ENCODE peak calls at places on chromosomes 5 and 9, in six cellular contexts. B is esophagus squamous epithelium, L is breast epithelium, H is ovary, P is Peyer's patch, S is iPS DF 6.9. R is an unnamed sample. For H3K9me3, the result is how much of the 10 kb centered on the place peaks cover.

GRCh38 chr5:64147849-64148441 is 17.7 kb upstream of the RNF180 start:
- DNase-seq in B (no peak), L (peak), H (peak), P (peak), S (peak), R (peak)

GRCh38 chr5:137137013-137137632 is 362.0 kb downstream of the SPOCK1 start:
- DNase-seq in B (no peak), L (no peak), H (no peak), P (no peak), S (no peak), R (no peak)

GRCh38 chr5:55577353-55578060 is 42.7 kb upstream of the PLPP1 start:
- DNase-seq in B (no peak), L (no peak), H (peak), P (no peak), S (no peak), R (no peak)

GRCh38 chr5:57715296-57715695 is 232.7 kb upstream of the ACTBL2 start:
- DNase-seq in B (no peak), L (no peak), H (no peak), P (no peak), S (no peak), R (no peak)

GRCh38 chr5:53934126-53934856 is 373.9 kb downstream of the NDUFS4 start:
- DNase-seq in B (no peak), L (no peak), H (no peak), P (no peak), S (no peak), R (no peak)

GRCh38 chr9:35161713-35162604 is at the start of gene UNC13B:
- DNase-seq in B (peak), L (peak), H (peak), P (peak), S (peak), R (peak)

GRCh38 chr9:132244582-132245455 is 83.0 kb downstream of the NTNG2 start:
- DNase-seq in B (no peak), L (no peak), H (peak), P (no peak), S (no peak), R (peak)

GRCh38 chr5:147483197-147483790 is 26.6 kb downstream of the DPYSL3 start:
- DNase-seq in B (no peak), L (no peak), H (no peak), P (no peak), S (no peak), R (no peak)

GRCh38 chr5:6443326-6443725 is 5.3 kb upstream of the UBE2QL1 start:
- DNase-seq in B (no peak), L (no peak), H (no peak), P (no peak), S (no peak), R (no peak)

GRCh38 chr5:178624626-178625546 is 2.0 kb downstream of the CLK4 start:
- DNase-seq in B (no peak), L (no peak), H (no peak), P (no peak), S (no peak), R (no peak)

DNA sequence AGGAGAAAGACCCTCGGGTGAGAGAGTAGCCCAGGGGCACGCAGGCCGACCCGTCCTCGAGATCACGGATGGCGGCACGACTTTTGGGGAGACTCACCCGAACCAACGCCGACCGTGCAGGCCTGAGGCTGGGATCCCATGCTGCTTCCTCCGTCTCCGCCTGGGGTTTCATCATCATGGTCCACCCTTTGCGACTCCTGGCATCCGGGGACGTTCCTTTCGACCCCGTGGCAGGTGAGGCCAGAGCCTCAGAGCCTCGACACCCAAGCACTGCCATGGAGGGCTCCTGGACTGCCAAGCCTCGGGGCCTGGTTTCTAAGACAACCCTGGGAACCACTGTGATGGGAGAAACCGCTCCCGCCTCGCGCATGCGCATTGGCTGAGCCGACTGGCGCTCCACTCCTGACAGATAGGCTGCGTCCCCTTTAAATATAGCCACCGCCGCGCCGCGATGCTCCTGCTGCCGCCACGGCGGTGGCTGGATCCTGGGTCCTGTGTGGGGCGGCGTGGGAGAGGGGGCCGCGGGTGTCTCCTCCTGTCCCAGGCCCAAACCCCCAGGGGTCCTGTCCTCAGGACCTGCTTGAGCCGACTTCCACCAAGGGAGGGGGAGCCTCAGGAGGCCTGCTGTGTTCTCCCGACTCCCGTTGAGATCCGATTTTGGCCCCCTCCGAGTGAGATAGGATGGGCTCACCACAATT is 481.6 kb downstream of the SPATA31A7 start:
- DNase-seq in B (no peak), L (peak), H (no peak), P (peak), S (no peak), R (no peak)
- H3K9me3 ChIP-seq in B (half or more), L (under half), H (under half), P (under half), S (under half), R (under half)

DNA sequence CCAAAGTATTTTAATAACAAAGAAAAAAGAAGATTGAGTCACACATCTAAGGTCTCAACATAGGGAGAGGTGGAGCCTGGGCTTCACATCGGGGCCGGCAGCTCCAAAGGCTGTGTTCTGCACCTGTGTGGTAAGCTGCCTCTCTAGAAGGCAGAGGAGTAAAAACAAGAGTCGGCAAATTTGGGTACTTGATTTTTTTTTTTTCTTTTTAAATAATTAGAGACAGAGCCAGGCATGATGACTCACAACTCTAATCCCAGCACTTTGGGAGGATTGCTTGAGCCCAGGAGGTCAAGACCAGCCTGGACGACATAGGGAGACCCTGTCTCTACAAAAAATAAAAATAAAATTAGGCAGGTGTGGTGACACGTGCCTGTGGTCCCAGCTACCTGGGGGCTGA is 4.7 kb downstream of the URM1 start:
- DNase-seq in B (no peak), L (no peak), H (no peak), P (no peak), S (no peak), R (no peak)
- H3K9me3 ChIP-seq in B (under half), L (under half), H (under half), P (under half), S (under half), R (under half)

DNA sequence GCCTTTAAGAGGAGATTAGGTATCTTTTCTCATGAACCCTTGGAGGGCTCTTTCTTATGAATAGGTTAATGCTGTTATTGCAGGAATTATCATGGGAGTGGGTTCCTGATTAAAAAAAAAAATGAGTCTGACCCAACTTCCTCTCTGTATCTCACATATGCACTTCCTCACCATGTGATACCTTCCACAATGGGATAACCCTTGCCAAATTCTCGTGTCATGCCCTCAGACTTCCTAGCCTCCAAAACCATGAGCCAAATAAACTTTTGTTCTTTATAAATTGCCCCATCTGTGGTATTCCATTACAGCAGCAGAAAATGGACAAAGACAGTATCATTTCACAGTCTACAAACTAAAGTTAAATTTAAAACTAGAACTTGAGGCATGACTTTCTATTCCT is 1.0 kb downstream of the OR1B1 start:
- DNase-seq in B (no peak), L (no peak), H (no peak), P (no peak), S (no peak), R (no peak)
- H3K9me3 ChIP-seq in B (under half), L (under half), H (under half), P (under half), S (under half), R (under half)

DNA sequence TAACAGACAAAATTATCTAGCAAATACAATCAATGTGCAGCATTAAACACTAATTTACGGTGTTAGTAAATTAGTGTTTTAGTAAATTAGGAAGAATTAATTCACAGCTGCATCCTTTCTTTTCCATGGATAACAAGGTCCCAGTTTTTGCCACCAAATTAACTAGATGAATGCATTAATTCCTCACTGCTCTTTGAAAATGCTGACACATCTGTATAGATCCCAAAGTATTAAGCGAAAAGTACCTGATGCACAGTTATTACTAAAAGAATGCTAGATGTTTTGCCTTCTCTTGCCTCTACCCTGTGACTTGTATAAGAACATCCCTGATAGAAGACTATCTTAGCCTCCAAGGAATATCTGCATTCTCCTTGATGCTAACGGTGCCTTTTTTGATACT is 612.7 kb upstream of the DMAC1 start:
- DNase-seq in B (no peak), L (no peak), H (no peak), P (no peak), S (no peak), R (no peak)
- H3K9me3 ChIP-seq in B (under half), L (under half), H (under half), P (under half), S (under half), R (under half)

R was measured in left lung.